ENCODE peak calls at places on chromosome 21, in nine cellular contexts. One of them, this sample, is unnamed.

GRCh38 chr21:35303085-35303484 is 254.0 kb upstream of the RUNX1 start:
- DNase-seq in NCI-H774: no peak
- DNase-seq in WTC11: no peak
- DNase-seq in HEK293T: no peak
- DNase-seq in right atrium auricular region: no peak
- DNase-seq in RPMI8226: no peak
- DNase-seq in pancreas: no peak
- DNase-seq in testis: no peak
- DNase-seq in GM12864: no peak
- DNase-seq in this sample: no peak

GRCh38 chr21:44392916-44393315 is 39.5 kb downstream of the TRPM2 start:
- DNase-seq in NCI-H774: no peak
- DNase-seq in WTC11: no peak
- DNase-seq in HEK293T: no peak
- DNase-seq in right atrium auricular region: no peak
- DNase-seq in RPMI8226: no peak
- DNase-seq in pancreas: no peak
- DNase-seq in testis: no peak
- DNase-seq in GM12864: no peak
- DNase-seq in this sample: no peak

GRCh38 chr21:31294691-31295090 is 49.4 kb downstream of the TIAM1 start:
- DNase-seq in NCI-H774: no peak
- DNase-seq in WTC11: no peak
- DNase-seq in HEK293T: no peak
- DNase-seq in right atrium auricular region: no peak
- DNase-seq in RPMI8226: no peak
- DNase-seq in pancreas: no peak
- DNase-seq in testis: no peak
- DNase-seq in GM12864: no peak
- DNase-seq in this sample: no peak

GRCh38 chr21:34889287-34889536 is 159.9 kb downstream of the RUNX1 start:
- DNase-seq in NCI-H774: no peak
- DNase-seq in WTC11: peak; percentile 37
- DNase-seq in HEK293T: peak; percentile 36
- DNase-seq in right atrium auricular region: peak; percentile 67
- DNase-seq in RPMI8226: peak; percentile 71
- DNase-seq in pancreas: peak; percentile 27
- DNase-seq in testis: peak; percentile 61
- DNase-seq in GM12864: no peak
- DNase-seq in this sample: peak; percentile 89

GRCh38 chr21:33815153-33815707 is 100.4 kb downstream of the ATP5PO start:
- DNase-seq in NCI-H774: no peak
- DNase-seq in WTC11: no peak
- DNase-seq in HEK293T: no peak
- DNase-seq in right atrium auricular region: no peak
- DNase-seq in RPMI8226: no peak
- DNase-seq in pancreas: no peak
- DNase-seq in testis: no peak
- DNase-seq in GM12864: no peak
- DNase-seq in this sample: no peak

GRCh38 chr21:33936221-33937038 is 20.8 kb upstream of the ATP5PO start:
- DNase-seq in NCI-H774: no peak
- DNase-seq in WTC11: no peak
- DNase-seq in HEK293T: no peak
- DNase-seq in right atrium auricular region: no peak
- DNase-seq in RPMI8226: no peak
- DNase-seq in pancreas: no peak
- DNase-seq in testis: no peak
- DNase-seq in GM12864: no peak
- DNase-seq in this sample: no peak

GRCh38 chr21:20720623-20721022 is 277.6 kb upstream of the NCAM2 start:
- DNase-seq in NCI-H774: no peak
- DNase-seq in WTC11: no peak
- DNase-seq in HEK293T: no peak
- DNase-seq in right atrium auricular region: no peak
- DNase-seq in RPMI8226: no peak
- DNase-seq in pancreas: no peak
- DNase-seq in testis: no peak
- DNase-seq in GM12864: no peak
- DNase-seq in this sample: peak; percentile 33

GRCh38 chr21:39915881-39916280 is 48.6 kb downstream of the PCP4 start:
- DNase-seq in NCI-H774: no peak
- DNase-seq in WTC11: no peak
- DNase-seq in HEK293T: no peak
- DNase-seq in right atrium auricular region: no peak
- DNase-seq in RPMI8226: no peak
- DNase-seq in pancreas: no peak
- DNase-seq in testis: no peak
- DNase-seq in GM12864: no peak
- DNase-seq in this sample: no peak

GRCh38 chr21:46051821-46052675 is 45.9 kb upstream of the COL6A2 start:
- DNase-seq in NCI-H774: no peak
- DNase-seq in WTC11: no peak
- DNase-seq in HEK293T: no peak
- DNase-seq in right atrium auricular region: peak; percentile 55
- DNase-seq in RPMI8226: peak; percentile 27
- DNase-seq in pancreas: no peak
- DNase-seq in testis: no peak
- DNase-seq in GM12864: no peak
- DNase-seq in this sample: no peak

GRCh38 chr21:34180826-34181359 is 107.5 kb downstream of the MRPS6 start:
- DNase-seq in NCI-H774: no peak
- DNase-seq in WTC11: no peak
- DNase-seq in HEK293T: no peak
- DNase-seq in right atrium auricular region: no peak
- DNase-seq in RPMI8226: no peak
- DNase-seq in pancreas: no peak
- DNase-seq in testis: no peak
- DNase-seq in GM12864: no peak
- DNase-seq in this sample: no peak

GRCh38 chr21:42159560-42160110 is 59.3 kb upstream of the ABCG1 start:
- DNase-seq in NCI-H774: no peak
- DNase-seq in WTC11: no peak
- DNase-seq in HEK293T: no peak
- DNase-seq in right atrium auricular region: no peak
- DNase-seq in RPMI8226: no peak
- DNase-seq in pancreas: no peak
- DNase-seq in testis: no peak
- DNase-seq in GM12864: no peak
- DNase-seq in this sample: no peak

GRCh38 chr21:45244799-45245340 is 42.8 kb downstream of the POFUT2 start:
- DNase-seq in NCI-H774: no peak
- DNase-seq in WTC11: no peak
- DNase-seq in HEK293T: no peak
- DNase-seq in right atrium auricular region: no peak
- DNase-seq in RPMI8226: no peak
- DNase-seq in pancreas: no peak
- DNase-seq in testis: no peak
- DNase-seq in GM12864: no peak
- DNase-seq in this sample: no peak

GRCh38 chr21:34736116-34736870 is 67.5 kb downstream of the CLIC6 start:
- DNase-seq in NCI-H774: no peak
- DNase-seq in WTC11: no peak
- DNase-seq in HEK293T: no peak
- DNase-seq in right atrium auricular region: no peak
- DNase-seq in RPMI8226: no peak
- DNase-seq in pancreas: no peak
- DNase-seq in testis: no peak
- DNase-seq in GM12864: no peak
- DNase-seq in this sample: no peak

This sample was measured in OCI-M1.